ENCODE peak calls at places on chromosomes 3 and 15, in four cellular contexts. G is occipital lobe, P is pons, I is posterior cingulate gyrus. D is an unnamed sample.

GRCh38 chr3:66276705-66277274 is 56.0 kb downstream of the SLC25A26 start:
- DNase-seq in G (peak), P (peak), I (no peak), D (peak)

GRCh38 chr3:25433106-25433505 is 5.0 kb downstream of the RARB start:
- DNase-seq in G (no peak), P (no peak), I (no peak), D (no peak)

GRCh38 chr3:62567097-62568021 is 194.0 kb upstream of the FEZF2 start:
- DNase-seq in G (peak), P (no peak), I (peak), D (no peak)

GRCh38 chr3:106457278-106458210 is 588.7 kb upstream of the CBLB start:
- DNase-seq in G (peak), P (peak), I (no peak), D (peak)

GRCh38 chr3:129481783-129482332 is 41.8 kb downstream of the IFT122 start:
- DNase-seq in G (peak), P (peak), I (peak), D (no peak)

GRCh38 chr3:101938262-101938847 is 89.0 kb downstream of the NFKBIZ start:
- DNase-seq in G (no peak), P (peak), I (no peak), D (no peak)

GRCh38 chr3:152328841-152329240 is 60.1 kb downstream of the MBNL1 start:
- DNase-seq in G (no peak), P (no peak), I (no peak), D (no peak)

GRCh38 chr3:31244929-31245817 is 287.6 kb upstream of the STT3B start:
- DNase-seq in G (no peak), P (no peak), I (no peak), D (no peak)

GRCh38 chr15:72379856-72380255 is 4.0 kb upstream of the HEXA start:
- DNase-seq in G (no peak), P (no peak), I (no peak), D (no peak)

D was measured in cerebellar cortex.